ENCODE peak calls at places on chromosome 16, in four cellular contexts. N, W, T and U are unnamed samples.
A peak's percentile ranks its signal among the peaks of the same experiment; 100 is the strongest.

GRCh38 chr16:27450836-27451341 is 48.9 kb downstream of the IL21R start:
- DNase-seq in W (no peak), T (no peak), N (no peak), U (no peak)

GRCh38 chr16:85417156-85417860 is 195.8 kb upstream of the GSE1 start:
- DNase-seq in N (no peak), W (no peak), T (no peak), U (no peak)

GRCh38 chr16:87056083-87056482 is 261.1 kb downstream of the C16orf95 start:
- DNase-seq in N (no peak), W (no peak), T (no peak), U (peak; percentile 32)

GRCh38 chr16:54846761-54847160 is 83.9 kb upstream of the IRX5 start:
- DNase-seq in N (no peak), T (no peak), W (no peak), U (no peak)

GRCh38 chr16:49644143-49644460 is 211.8 kb downstream of the ZNF423 start:
- DNase-seq in W (no peak), T (no peak), N (no peak), U (no peak)

GRCh38 chr16:47787695-47788094 is 326.6 kb downstream of the PHKB start:
- DNase-seq in N (no peak), T (no peak), W (no peak), U (no peak)

GRCh38 chr16:66927012-66927436 is 1.7 kb upstream of the RRAD start:
- DNase-seq in W (no peak), N (peak; percentile 61), T (no peak), U (no peak)

GRCh38 chr16:48030926-48031325 is 124.9 kb downstream of the ABCC12 start:
- DNase-seq in W (no peak), N (no peak), T (no peak), U (no peak)

GRCh38 chr16:51465026-51465425 is 314.0 kb upstream of the SALL1 start:
- DNase-seq in N (no peak), W (no peak), T (no peak), U (peak; percentile 52)

GRCh38 chr16:84774810-84775209 is 45.0 kb upstream of the CRISPLD2 start:
- DNase-seq in T (no peak), N (no peak), W (no peak), U (peak; percentile 90)

GRCh38 chr16:10558746-10559641 is 21.4 kb downstream of the EMP2 start:
- DNase-seq in T (no peak), W (no peak), N (no peak), U (no peak)

GRCh38 chr16:54654429-54654828 is 276.2 kb upstream of the IRX5 start:
- DNase-seq in T (peak; percentile 1), W (no peak), N (no peak), U (no peak)

GRCh38 chr16:27841911-27842310 is 221.6 kb downstream of the GSG1L start:
- DNase-seq in W (no peak), N (no peak), T (no peak), U (no peak)

GRCh38 chr16:23334421-23334853 is 32.3 kb downstream of the SCNN1B start:
- DNase-seq in N (no peak), T (no peak), W (no peak), U (no peak)

GRCh38 chr16:68155425-68155824 is 70.3 kb downstream of the NFATC3 start:
- DNase-seq in W (no peak), N (no peak), T (no peak), U (no peak)

GRCh38 chr16:84143784-84144199 is 1.2 kb downstream of the HSDL1 start:
- DNase-seq in T (no peak), W (no peak), N (no peak), U (no peak)

GRCh38 chr16:87043273-87044030 is 273.7 kb downstream of the C16orf95 start:
- DNase-seq in W (no peak), N (no peak), T (no peak), U (no peak)